ENCODE peak calls at places on chromosomes 7 and 10, in five cellular contexts. G is transverse colon, J is substantia nigra, Q is tibial artery, L is HCT116. C is an unnamed sample.

GRCh38 chr10:124992462-124993344 is 50.8 kb downstream of the ZRANB1 start:
- DNase-seq in G (peak), J (peak), Q (peak), L (peak), C (no peak)

GRCh38 chr10:69801434-69802315 is at the start of gene COL13A1:
- DNase-seq in G (peak), J (no peak), Q (peak), L (peak), C (peak)

GRCh38 chr7:88309845-88310244 is 3.2 kb upstream of the STEAP4 start:
- DNase-seq in G (no peak), J (no peak), Q (no peak), L (no peak), C (no peak)

GRCh38 chr10:18822156-18822555 is 162.9 kb downstream of the ARL5B start:
- DNase-seq in G (no peak), J (no peak), Q (no peak), L (no peak), C (no peak)

GRCh38 chr7:85111761-85112160 is 75.1 kb downstream of the SEMA3D start:
- DNase-seq in G (no peak), J (no peak), Q (no peak), L (no peak), C (no peak)

GRCh38 chr10:99966306-99966705 is 43.4 kb downstream of the DNMBP start:
- DNase-seq in G (no peak), J (no peak), Q (no peak), L (peak), C (peak)

GRCh38 chr7:157136372-157136771 is 2.4 kb upstream of the UBE3C start:
- DNase-seq in G (no peak), J (no peak), Q (no peak), L (no peak), C (peak)

GRCh38 chr7:26376208-26376917 is 84.7 kb downstream of the SNX10 start:
- DNase-seq in G (peak), J (peak), Q (no peak), L (no peak), C (no peak)

GRCh38 chr7:130113887-130114286 is 43.6 kb downstream of the KLHDC10 start:
- DNase-seq in G (no peak), J (no peak), Q (no peak), L (no peak), C (no peak)

GRCh38 chr7:7564323-7564780 is 2.3 kb upstream of the MIOS start:
- DNase-seq in G (no peak), J (no peak), Q (no peak), L (peak), C (peak)

GRCh38 chr10:74292871-74293427 is 141.9 kb downstream of the ADK start:
- DNase-seq in G (no peak), J (no peak), Q (no peak), L (peak), C (no peak)

GRCh38 chr10:5515948-5516761 is 8.6 kb upstream of the CALML3 start:
- DNase-seq in G (no peak), J (no peak), Q (no peak), L (no peak), C (no peak)

GRCh38 chr10:120477723-120478270 is 20.8 kb downstream of the PLPP4 start:
- DNase-seq in G (no peak), J (no peak), Q (no peak), L (no peak), C (no peak)

GRCh38 chr7:122301858-122302745 is 2.4 kb downstream of the FEZF1 start:
- DNase-seq in G (no peak), J (no peak), Q (no peak), L (no peak), C (no peak)

GRCh38 chr10:128064615-128065580 is 61.3 kb downstream of the MKI67 start:
- DNase-seq in G (peak), J (peak), Q (peak), L (no peak), C (peak)

GRCh38 chr7:101960323-101960722 is 142.9 kb downstream of the CUX1 start:
- DNase-seq in G (no peak), J (no peak), Q (no peak), L (no peak), C (no peak)

GRCh38 chr10:3806603-3807002 is 21.6 kb upstream of the KLF6 start:
- DNase-seq in G (peak), J (no peak), Q (no peak), L (no peak), C (peak)

GRCh38 chr10:29794776-29795635 is 160.2 kb upstream of the SVIL start:
- DNase-seq in G (no peak), J (no peak), Q (no peak), L (no peak), C (no peak)

GRCh38 chr10:87935290-87936141 is 72.1 kb downstream of the PTEN start:
- DNase-seq in G (no peak), J (no peak), Q (no peak), L (no peak), C (no peak)

GRCh38 chr7:44971188-44971907 is 7.5 kb downstream of the MYO1G start:
- DNase-seq in G (no peak), J (no peak), Q (no peak), L (no peak), C (no peak)

DNA sequence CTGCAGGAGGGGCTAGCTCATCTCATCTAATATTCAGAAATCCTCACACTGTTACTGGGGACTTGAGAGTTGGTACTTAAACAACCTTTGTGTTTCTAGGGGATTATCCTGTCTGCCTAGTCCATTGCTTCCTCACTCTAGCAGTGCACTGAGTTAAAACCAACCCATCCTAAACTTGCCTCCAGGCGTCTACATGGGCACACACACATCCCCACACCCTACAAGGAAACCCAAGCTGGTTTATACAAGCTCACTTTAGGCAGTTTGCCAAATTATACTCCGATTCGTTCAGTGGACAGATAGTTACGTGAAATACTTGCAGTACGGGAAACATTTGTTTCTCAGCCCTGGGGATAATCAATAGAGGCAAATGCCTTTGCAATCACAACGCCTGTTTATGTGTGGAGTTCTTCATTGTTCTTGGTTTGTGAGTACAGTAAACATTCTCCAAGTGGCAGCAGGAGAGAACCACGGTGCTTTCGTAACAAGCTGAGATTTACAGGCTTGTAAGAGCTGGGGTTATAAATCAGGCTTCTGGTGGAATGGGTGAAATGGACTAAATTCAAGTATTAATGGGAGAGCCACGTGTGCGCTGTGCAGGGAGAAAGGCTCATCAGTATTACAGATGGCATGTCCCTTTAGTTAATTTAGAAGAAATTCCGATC is 216.9 kb downstream of the GALNT17 start:
- DNase-seq in G (no peak), J (no peak), Q (no peak), L (no peak), C (no peak)
- H3K27ac ChIP-seq in G (peak), J (no peak), Q (no peak), L (no peak), C (no peak)

DNA sequence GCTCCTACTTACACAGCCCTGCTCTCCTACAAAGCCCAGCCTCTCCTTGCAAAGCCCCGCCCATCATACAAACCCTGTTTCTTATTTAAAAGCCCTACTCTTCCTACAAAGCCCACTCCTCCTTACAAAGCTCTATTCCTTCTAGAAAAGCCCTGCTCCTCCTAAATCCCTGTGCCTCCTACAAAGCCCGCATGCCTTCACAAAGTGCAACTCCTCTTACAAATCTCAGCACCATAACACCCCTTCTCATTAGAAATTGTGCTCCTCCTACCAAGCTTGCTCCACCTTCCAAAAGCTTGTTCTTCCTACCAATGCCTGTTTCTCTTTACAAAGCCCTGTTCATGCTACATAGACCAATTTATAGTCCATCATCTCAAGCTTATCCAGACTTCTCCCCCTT is 66.1 kb downstream of the PCGF5 start:
- DNase-seq in G (no peak), J (no peak), Q (no peak), L (no peak), C (no peak)
- H3K27ac ChIP-seq in G (no peak), J (no peak), Q (peak), L (no peak), C (no peak)

GRCh38 chr7:151735854-151736402 is 141.0 kb downstream of the PRKAG2 start:
- DNase-seq in G (no peak), J (no peak), Q (no peak), L (no peak), C (no peak)
- H3K27ac ChIP-seq in G (peak), J (no peak), Q (peak), L (no peak), C (no peak)

GRCh38 chr7:30812676-30813075 is 41.5 kb downstream of the MINDY4 start:
- DNase-seq in G (no peak), J (no peak), Q (no peak), L (no peak), C (no peak)

GRCh38 chr7:30817060-30817770 is 46.0 kb downstream of the MINDY4 start:
- DNase-seq in G (no peak), J (no peak), Q (no peak), L (no peak), C (no peak)

GRCh38 chr7:30815016-30815854 is 44.0 kb downstream of the MINDY4 start:
- DNase-seq in G (no peak), J (no peak), Q (peak), L (no peak), C (no peak)

GRCh38 chr7:30813466-30813865 is 42.2 kb downstream of the MINDY4 start:
- DNase-seq in G (no peak), J (no peak), Q (peak), L (no peak), C (no peak)

DNA sequence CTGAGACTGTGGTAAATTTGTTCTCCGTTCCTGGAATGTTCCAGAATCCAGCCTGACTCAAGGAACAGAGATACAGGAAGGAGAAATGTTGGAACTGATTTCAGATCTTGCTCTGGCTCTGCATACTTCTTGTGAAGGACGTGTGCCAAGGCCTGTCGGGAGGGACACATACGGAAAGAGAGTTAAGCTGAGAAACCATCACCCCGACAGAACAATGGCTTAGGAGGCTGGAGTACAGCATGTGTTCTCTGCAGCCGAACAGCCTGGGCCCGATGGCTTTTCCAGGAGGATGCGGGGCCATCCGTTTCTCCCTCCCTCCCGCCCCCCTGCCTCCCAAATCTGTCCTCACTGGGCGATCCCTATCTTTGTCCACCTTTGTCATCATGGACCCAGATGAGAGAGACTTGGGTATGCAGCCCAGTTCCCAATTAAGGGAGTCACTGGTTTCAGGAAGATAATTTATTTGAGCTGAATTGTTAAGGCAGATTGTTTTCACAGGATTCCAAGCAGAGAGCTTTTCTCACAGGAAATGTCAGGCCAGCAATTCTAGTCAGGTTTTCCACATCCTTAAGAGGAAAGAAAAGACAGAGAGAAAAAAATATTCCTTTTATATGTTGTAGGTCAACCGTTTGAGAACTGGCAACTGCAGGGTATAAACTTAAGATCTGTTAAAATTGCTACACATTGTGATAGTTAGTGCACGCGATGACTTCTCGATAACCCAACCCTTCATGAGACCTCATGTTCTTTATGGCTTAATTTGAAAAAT is 45.3 kb downstream of the MINDY4 start:
- DNase-seq in G (no peak), J (no peak), Q (peak), L (no peak), C (no peak)
- H3K27ac ChIP-seq in G (peak), J (no peak), Q (peak), L (no peak), C (no peak)

GRCh38 chr7:1745018-1745532 is 75.0 kb downstream of the ELFN1 start:
- DNase-seq in G (no peak), J (no peak), Q (no peak), L (no peak), C (no peak)

GRCh38 chr7:1747004-1747801 is 77.1 kb downstream of the ELFN1 start:
- DNase-seq in G (no peak), J (no peak), Q (no peak), L (no peak), C (no peak)

GRCh38 chr7:1748076-1748750 is 78.1 kb downstream of the ELFN1 start:
- DNase-seq in G (no peak), J (no peak), Q (no peak), L (no peak), C (no peak)

GRCh38 chr7:1745576-1746490 is 75.8 kb downstream of the ELFN1 start:
- DNase-seq in G (no peak), J (no peak), Q (no peak), L (no peak), C (no peak)

GRCh38 chr7:1746491-1746975 is 76.5 kb downstream of the ELFN1 start:
- DNase-seq in G (no peak), J (no peak), Q (no peak), L (no peak), C (no peak)
- H3K27ac ChIP-seq in G (no peak), J (no peak), Q (no peak), L (no peak), C (no peak)

GRCh38 chr10:93271347-93271746 is 197.7 kb downstream of the CYP26A1 start:
- DNase-seq in G (no peak), J (no peak), Q (no peak), L (no peak), C (no peak)
- H3K27ac ChIP-seq in G (no peak), J (no peak), Q (no peak), L (no peak), C (no peak)

DNA sequence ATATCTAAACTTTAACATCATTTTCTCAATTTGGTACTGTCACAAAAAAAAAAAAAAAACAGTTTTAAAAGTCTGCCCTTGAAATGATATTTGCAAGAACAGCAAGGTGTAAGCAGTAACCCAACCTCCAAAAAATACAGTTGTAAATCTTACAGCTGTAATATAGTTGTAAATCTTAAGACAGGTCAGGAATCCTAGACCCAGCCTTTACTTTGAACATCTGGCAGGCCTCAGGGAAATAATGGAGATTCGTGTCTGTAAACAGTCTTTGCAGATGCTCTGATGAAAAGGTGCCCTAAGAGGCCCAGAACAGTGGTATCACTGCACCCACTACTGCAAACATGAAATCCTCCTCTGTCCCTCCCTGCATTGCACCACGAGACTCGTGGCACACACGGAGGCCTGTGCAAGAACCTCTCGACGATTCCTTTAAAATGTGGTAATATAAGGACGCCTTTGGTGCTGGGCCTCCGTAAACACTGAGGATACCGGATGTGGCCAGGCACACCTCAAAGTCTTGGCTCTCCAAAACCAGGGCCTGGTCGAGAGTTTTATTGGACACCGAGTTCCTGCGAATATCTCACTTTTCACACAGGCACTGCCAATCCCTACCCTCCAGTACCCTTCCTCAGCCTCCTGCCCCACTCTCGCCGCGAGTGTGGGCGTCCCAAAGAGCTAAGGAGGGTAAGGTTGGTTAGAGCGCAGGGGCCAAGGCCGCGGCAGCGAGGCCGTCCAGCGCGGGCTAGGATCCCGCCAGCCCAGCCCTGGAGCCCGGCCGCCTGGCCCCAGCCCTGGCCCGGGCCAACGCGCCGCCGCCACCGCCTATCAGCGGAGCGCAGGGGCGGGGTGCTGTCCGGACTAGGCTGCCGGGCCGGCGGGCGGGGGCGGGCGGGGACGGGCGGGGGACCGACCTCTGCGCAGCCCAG is 475 bp upstream of the REEP3 start:
- DNase-seq in G (peak), J (no peak), Q (peak), L (peak), C (peak)
- H3K27ac ChIP-seq in G (peak), J (peak), Q (peak), L (peak), C (peak)

GRCh38 chr10:78996449-78997129 is 72.2 kb upstream of the ZMIZ1 start:
- DNase-seq in G (no peak), J (no peak), Q (peak), L (no peak), C (no peak)
- H3K27ac ChIP-seq in G (no peak), J (no peak), Q (no peak), L (no peak), C (no peak)

GRCh38 chr7:116356979-116357378 is 142.6 kb upstream of the CAV2 start:
- DNase-seq in G (no peak), J (no peak), Q (no peak), L (no peak), C (no peak)

GRCh38 chr7:116354546-116355422 is 144.4 kb downstream of the TES start:
- DNase-seq in G (peak), J (no peak), Q (peak), L (peak), C (peak)

GRCh38 chr7:116355423-116355765 is 144.1 kb upstream of the CAV2 start:
- DNase-seq in G (no peak), J (no peak), Q (no peak), L (no peak), C (no peak)

GRCh38 chr7:116356333-116356965 is 143.1 kb upstream of the CAV2 start:
- DNase-seq in G (no peak), J (no peak), Q (no peak), L (no peak), C (no peak)

GRCh38 chr7:116357776-116358670 is 141.5 kb upstream of the CAV2 start:
- DNase-seq in G (no peak), J (no peak), Q (no peak), L (no peak), C (no peak)
- H3K27ac ChIP-seq in G (peak), J (no peak), Q (peak), L (peak), C (peak)

GRCh38 chr10:24277771-24278518 is 69.0 kb downstream of the KIAA1217 start:
- DNase-seq in G (no peak), J (no peak), Q (no peak), L (no peak), C (no peak)
- H3K27ac ChIP-seq in G (no peak), J (no peak), Q (no peak), L (no peak), C (no peak)